ENCODE peak calls at places on chromosome 13, in eight cellular contexts. J, H, R, S, X, C, B and M are unnamed samples.

GRCh38 chr13:114113961-114114360 is 18.5 kb downstream of the RASA3 start:
- DNase-seq in B (no peak), C (no peak), H (no peak), S (no peak), X (peak), J (no peak), R (no peak), M (no peak)

GRCh38 chr13:39877134-39877533 is 221.7 kb downstream of the COG6 start:
- DNase-seq in H (no peak), X (no peak), R (no peak), S (no peak), B (no peak), J (no peak), C (no peak), M (no peak)

GRCh38 chr13:51453959-51454703 is 1.3 kb upstream of the INTS6 start:
- DNase-seq in C (peak), B (peak), H (peak), R (peak), S (peak), X (no peak), J (no peak), M (peak)

GRCh38 chr13:98972627-98973026 is 5.2 kb downstream of the DOCK9 start:
- DNase-seq in H (no peak), J (no peak), C (peak), S (no peak), X (no peak), R (no peak), B (no peak), M (no peak)

GRCh38 chr13:39781381-39781780 is 125.9 kb downstream of the COG6 start:
- DNase-seq in H (no peak), B (no peak), J (no peak), X (no peak), S (no peak), C (no peak), R (no peak), M (no peak)

GRCh38 chr13:113855931-113856715 is 7.8 kb downstream of the GAS6 start:
- DNase-seq in J (no peak), B (no peak), S (no peak), C (no peak), R (no peak), H (no peak), X (peak), M (no peak)

GRCh38 chr13:30895773-30896172 is 10.3 kb upstream of the MEDAG start:
- DNase-seq in B (peak), S (peak), H (no peak), J (no peak), R (peak), C (peak), X (no peak), M (no peak)

GRCh38 chr13:27712421-27712820 is 79.9 kb upstream of the GSX1 start:
- DNase-seq in X (no peak), J (no peak), H (peak), C (peak), S (no peak), B (peak), R (no peak), M (no peak)

GRCh38 chr13:33224686-33225085 is 60.9 kb downstream of the STARD13 start:
- DNase-seq in R (no peak), H (no peak), J (no peak), C (peak), X (no peak), B (no peak), S (no peak), M (no peak)

GRCh38 chr13:111861766-111862366 is 205.1 kb upstream of the SOX1 start:
- DNase-seq in H (no peak), B (no peak), C (no peak), S (no peak), J (no peak), X (no peak), R (no peak), M (peak)

GRCh38 chr13:49958321-49958720 is 22.2 kb upstream of the SPRYD7 start:
- DNase-seq in B (no peak), S (no peak), X (no peak), J (no peak), R (no peak), C (peak), H (no peak), M (no peak)
- H3K4me3 ChIP-seq in B (no peak), S (no peak), X (no peak), J (no peak), R (no peak), C (no peak), H (no peak), M (no peak)

DNA sequence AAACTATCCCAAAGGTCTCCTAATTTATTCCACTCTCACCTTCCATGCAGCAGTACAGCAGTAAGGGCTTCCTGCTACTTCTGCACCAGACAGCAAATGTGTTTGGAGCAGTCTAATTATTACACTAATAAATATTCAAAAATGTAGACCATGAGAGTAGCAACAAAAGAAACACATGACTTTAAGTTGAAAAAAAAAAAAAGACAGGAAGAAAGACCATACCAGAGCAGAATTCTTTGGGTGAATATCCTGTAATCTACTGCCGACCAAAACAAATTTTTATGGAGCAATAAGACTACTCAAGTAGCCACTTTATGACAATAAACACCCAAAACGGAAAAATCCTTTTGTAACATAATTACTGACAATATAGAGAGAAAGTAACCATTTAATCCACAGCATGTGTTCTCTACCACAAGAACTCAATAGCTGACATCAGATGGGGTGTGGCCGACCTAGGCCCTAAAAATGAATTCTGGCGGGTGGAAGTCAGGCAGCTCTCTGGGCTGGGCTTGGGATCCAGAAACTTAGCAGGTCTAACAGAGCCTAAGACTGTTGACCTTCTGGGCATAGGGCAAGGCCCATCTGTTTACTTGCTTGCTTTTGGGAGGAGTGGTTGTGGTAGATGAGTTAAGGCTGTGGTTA is 4.6 kb downstream of the KLF12 start:
- DNase-seq in H (peak), S (no peak), R (no peak), J (no peak), C (peak), X (no peak), B (no peak), M (no peak)
- H3K4me3 ChIP-seq in H (no peak), S (no peak), R (no peak), J (no peak), C (peak), X (no peak), B (no peak), M (no peak)

DNA sequence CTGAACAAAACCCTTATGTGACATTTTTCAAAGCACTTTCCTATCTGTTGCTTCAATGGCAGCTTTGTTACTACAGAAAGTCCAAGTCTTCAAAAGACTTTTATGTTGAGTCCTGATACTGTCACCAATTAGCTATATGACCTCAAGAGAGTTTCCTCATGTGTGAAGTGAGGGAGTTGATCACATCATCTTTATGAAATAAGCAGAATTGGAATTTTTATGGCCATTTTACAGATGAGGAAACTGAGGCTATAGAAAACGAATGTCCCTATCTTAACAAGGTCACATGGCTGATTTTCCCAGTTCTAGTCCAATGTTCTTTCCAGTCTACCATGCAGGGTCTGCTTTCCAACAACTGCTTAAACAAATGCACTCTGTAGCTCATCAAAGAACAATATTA is 2.6 kb downstream of the TNFRSF19 start:
- DNase-seq in C (no peak), J (no peak), H (no peak), R (no peak), X (no peak), S (no peak), B (no peak), M (no peak)
- H3K4me3 ChIP-seq in C (no peak), J (no peak), H (no peak), R (no peak), X (no peak), S (no peak), B (no peak), M (no peak)

GRCh38 chr13:73106513-73107214 is 47.9 kb downstream of the KLF5 start:
- DNase-seq in H (no peak), X (no peak), R (no peak), J (no peak), B (no peak), C (no peak), S (no peak), M (no peak)
- H3K4me3 ChIP-seq in H (no peak), X (no peak), R (no peak), J (no peak), B (no peak), C (no peak), S (no peak), M (no peak)

GRCh38 chr13:35782793-35783192 is 306.3 kb upstream of the MAB21L1 start:
- DNase-seq in B (no peak), S (no peak), H (no peak), X (no peak), R (no peak), C (no peak), J (no peak), M (no peak)

GRCh38 chr13:35781661-35782060 is 305.2 kb upstream of the MAB21L1 start:
- DNase-seq in X (no peak), C (no peak), H (no peak), B (no peak), J (no peak), R (no peak), S (no peak), M (no peak)

GRCh38 chr13:35781044-35781443 is 304.6 kb upstream of the MAB21L1 start:
- DNase-seq in R (no peak), S (no peak), C (peak), B (no peak), H (no peak), X (no peak), J (no peak), M (no peak)

GRCh38 chr13:35784286-35784951 is 307.9 kb upstream of the MAB21L1 start:
- DNase-seq in S (no peak), J (no peak), R (no peak), C (no peak), B (no peak), X (no peak), H (no peak), M (no peak)

GRCh38 chr13:35780613-35781012 is 304.1 kb upstream of the MAB21L1 start:
- DNase-seq in C (no peak), R (no peak), X (no peak), S (no peak), H (no peak), J (no peak), B (no peak), M (no peak)
- H3K4me3 ChIP-seq in C (no peak), R (no peak), X (no peak), S (no peak), H (no peak), J (no peak), B (no peak), M (no peak)

GRCh38 chr13:70353096-70353495 is 244.8 kb upstream of the KLHL1 start:
- DNase-seq in S (no peak), B (no peak), X (no peak), J (no peak), R (no peak), H (no peak), C (no peak), M (no peak)

DNA sequence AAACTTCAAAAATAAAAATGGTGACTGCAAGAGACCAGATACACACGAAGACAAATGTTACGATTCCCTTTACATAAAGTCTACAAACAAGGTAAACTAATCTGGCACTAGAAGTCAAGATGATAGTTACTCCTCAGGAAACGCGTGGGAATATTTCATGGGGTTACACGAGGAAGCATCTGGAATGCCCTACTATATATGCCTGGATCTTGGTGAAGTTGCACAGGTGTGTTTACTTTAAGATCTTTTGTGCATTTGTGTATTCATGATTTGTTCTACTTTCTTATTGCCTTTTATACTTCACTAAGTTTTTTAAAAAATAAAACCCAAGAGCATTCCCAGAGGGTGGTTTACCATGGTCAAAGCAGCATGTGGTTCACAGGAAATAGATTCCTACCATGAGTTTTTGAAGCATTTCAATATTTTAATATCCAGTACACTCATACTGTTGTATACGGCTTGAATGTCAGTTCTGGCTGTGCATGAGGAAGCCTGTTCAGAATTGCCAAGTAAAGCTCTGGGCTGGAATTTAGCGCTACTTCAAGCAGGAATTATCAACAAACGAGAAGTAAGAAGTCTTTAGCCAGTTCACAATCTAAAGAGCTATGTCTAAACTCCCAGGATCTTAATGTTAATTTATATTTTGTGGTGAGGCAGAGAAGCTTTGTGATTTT is 239.8 kb upstream of the KLHL1 start:
- DNase-seq in R (no peak), B (no peak), J (no peak), S (no peak), H (no peak), C (no peak), X (no peak), M (no peak)
- H3K4me3 ChIP-seq in R (no peak), B (no peak), J (no peak), S (no peak), H (no peak), C (no peak), X (no peak), M (no peak)

GRCh38 chr13:44810067-44810840 is 179.0 kb downstream of the NUFIP1 start:
- DNase-seq in R (peak), C (no peak), B (peak), H (peak), J (no peak), X (no peak), S (no peak), M (no peak)
- H3K4me3 ChIP-seq in R (no peak), C (no peak), B (no peak), H (no peak), J (no peak), X (no peak), S (no peak), M (no peak)

DNA sequence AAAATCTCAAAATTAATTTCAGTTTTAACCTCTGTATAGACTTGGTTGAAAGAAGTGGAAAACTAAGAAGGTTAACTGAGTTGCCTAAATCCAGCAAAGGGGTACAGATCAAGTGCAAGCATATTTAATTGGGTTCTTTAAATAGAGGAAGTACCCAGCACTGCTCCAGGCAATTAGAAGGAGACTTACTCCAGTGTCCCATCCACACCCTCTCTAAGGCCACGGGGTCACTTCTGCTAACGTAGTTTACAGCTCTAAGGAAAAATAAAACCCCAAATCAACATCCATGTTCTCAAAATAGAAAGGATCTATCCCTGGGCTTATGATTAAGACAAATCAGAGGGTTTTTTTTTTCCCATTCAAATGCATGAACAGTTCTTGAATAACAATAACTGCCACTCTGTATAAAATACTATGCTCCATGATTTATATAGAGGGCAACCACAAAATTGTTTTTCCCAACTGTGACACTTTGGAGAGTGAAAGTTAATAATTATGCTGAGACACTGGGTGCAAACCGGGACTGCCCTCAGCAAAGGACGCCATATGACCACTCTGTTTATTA is 4.6 kb downstream of the FRY start:
- DNase-seq in S (no peak), B (no peak), X (no peak), J (no peak), R (no peak), C (no peak), H (peak), M (no peak)
- H3K4me3 ChIP-seq in S (no peak), B (peak), X (no peak), J (no peak), R (no peak), C (no peak), H (no peak), M (no peak)

GRCh38 chr13:46183018-46183940 is 1.3 kb upstream of the LCP1 start:
- DNase-seq in H (no peak), B (no peak), X (no peak), C (no peak), R (no peak), J (no peak), S (no peak), M (no peak)
- H3K4me3 ChIP-seq in H (no peak), B (no peak), X (no peak), C (no peak), R (no peak), J (no peak), S (no peak), M (no peak)

GRCh38 chr13:41064493-41064892 is 3.2 kb downstream of the WBP4 start:
- DNase-seq in C (peak), J (no peak), B (no peak), H (no peak), S (no peak), R (no peak), X (no peak), M (no peak)
- H3K4me3 ChIP-seq in C (peak), J (no peak), B (no peak), H (no peak), S (peak), R (no peak), X (no peak), M (no peak)